ENCODE peak calls at places on chromosomes 13 and 19, in five cellular contexts. W, H, D, I and S are unnamed samples.

GRCh38 chr13:80924596-80924995 is 583.7 kb upstream of the SPRY2 start:
- DNase-seq in W (no peak), H (no peak), D (no peak), I (no peak), S (no peak)

GRCh38 chr13:109914111-109914510 is 127.7 kb upstream of the IRS2 start:
- DNase-seq in W (no peak), H (no peak), D (no peak), I (no peak), S (no peak)

GRCh38 chr19:19406878-19407639 is 1.6 kb downstream of the GATAD2A start:
- DNase-seq in W (no peak), H (no peak), D (peak), I (no peak), S (no peak)

GRCh38 chr13:76725211-76725610 is 161.0 kb downstream of the KCTD12 start:
- DNase-seq in W (no peak), H (no peak), D (no peak), I (no peak), S (no peak)

GRCh38 chr13:65911546-65912193 is 1318.5 kb downstream of the PCDH9 start:
- DNase-seq in W (no peak), H (no peak), D (no peak), I (no peak), S (no peak)

GRCh38 chr13:35648109-35648508 is 171.6 kb upstream of the MAB21L1 start:
- DNase-seq in W (no peak), H (no peak), D (no peak), I (no peak), S (no peak)

GRCh38 chr19:47487551-47488515 is 3.8 kb upstream of the KPTN start:
- DNase-seq in W (no peak), H (no peak), D (no peak), I (no peak), S (no peak)

GRCh38 chr19:45408830-45409593 is 2.6 kb downstream of the POLR1G start:
- DNase-seq in W (no peak), H (no peak), D (no peak), I (no peak), S (no peak)

GRCh38 chr13:31048521-31048920 is 113.2 kb downstream of the HSPH1 start:
- DNase-seq in W (no peak), H (no peak), D (no peak), I (no peak), S (no peak)

GRCh38 chr19:10393137-10393536 is 10.2 kb downstream of the CDC37 start:
- DNase-seq in W (no peak), H (no peak), D (no peak), I (no peak), S (no peak)

GRCh38 chr19:47001584-47001983 is 18.1 kb upstream of the NPAS1 start:
- DNase-seq in W (no peak), H (no peak), D (no peak), I (no peak), S (no peak)

GRCh38 chr13:36801035-36801434 is 18.0 kb upstream of the RFXAP start:
- DNase-seq in W (no peak), H (no peak), D (no peak), I (no peak), S (no peak)

GRCh38 chr13:21973437-21974125 is 302.7 kb downstream of the FGF9 start:
- DNase-seq in W (no peak), H (no peak), D (no peak), I (no peak), S (no peak)

GRCh38 chr19:51226068-51226467 is 1.2 kb downstream of the CD33 start:
- DNase-seq in W (no peak), H (no peak), D (no peak), I (no peak), S (no peak)

GRCh38 chr19:47848871-47849473 is 10.1 kb upstream of the TPRX2 start:
- DNase-seq in W (peak), H (peak), D (peak), I (no peak), S (peak)

GRCh38 chr13:31951215-31951678 is 80.3 kb upstream of the FRY start:
- DNase-seq in W (no peak), H (no peak), D (no peak), I (peak), S (no peak)

GRCh38 chr13:19791953-19792537 is 9.3 kb upstream of the PSPC1 start:
- DNase-seq in W (no peak), H (no peak), D (no peak), I (no peak), S (no peak)

GRCh38 chr19:34600366-34600765 is 76.6 kb downstream of the SCGB2B2 start:
- DNase-seq in W (no peak), H (no peak), D (no peak), I (peak), S (no peak)

GRCh38 chr19:33039815-33040214 is 24.9 kb downstream of the RHPN2 start:
- DNase-seq in W (no peak), H (no peak), D (no peak), I (no peak), S (no peak)

GRCh38 chr19:33035461-33035860 is 29.2 kb downstream of the RHPN2 start:
- DNase-seq in W (no peak), H (no peak), D (no peak), I (no peak), S (no peak)

GRCh38 chr19:33039108-33039599 is 25.5 kb downstream of the RHPN2 start:
- DNase-seq in W (no peak), H (no peak), D (peak), I (no peak), S (no peak)

DNA sequence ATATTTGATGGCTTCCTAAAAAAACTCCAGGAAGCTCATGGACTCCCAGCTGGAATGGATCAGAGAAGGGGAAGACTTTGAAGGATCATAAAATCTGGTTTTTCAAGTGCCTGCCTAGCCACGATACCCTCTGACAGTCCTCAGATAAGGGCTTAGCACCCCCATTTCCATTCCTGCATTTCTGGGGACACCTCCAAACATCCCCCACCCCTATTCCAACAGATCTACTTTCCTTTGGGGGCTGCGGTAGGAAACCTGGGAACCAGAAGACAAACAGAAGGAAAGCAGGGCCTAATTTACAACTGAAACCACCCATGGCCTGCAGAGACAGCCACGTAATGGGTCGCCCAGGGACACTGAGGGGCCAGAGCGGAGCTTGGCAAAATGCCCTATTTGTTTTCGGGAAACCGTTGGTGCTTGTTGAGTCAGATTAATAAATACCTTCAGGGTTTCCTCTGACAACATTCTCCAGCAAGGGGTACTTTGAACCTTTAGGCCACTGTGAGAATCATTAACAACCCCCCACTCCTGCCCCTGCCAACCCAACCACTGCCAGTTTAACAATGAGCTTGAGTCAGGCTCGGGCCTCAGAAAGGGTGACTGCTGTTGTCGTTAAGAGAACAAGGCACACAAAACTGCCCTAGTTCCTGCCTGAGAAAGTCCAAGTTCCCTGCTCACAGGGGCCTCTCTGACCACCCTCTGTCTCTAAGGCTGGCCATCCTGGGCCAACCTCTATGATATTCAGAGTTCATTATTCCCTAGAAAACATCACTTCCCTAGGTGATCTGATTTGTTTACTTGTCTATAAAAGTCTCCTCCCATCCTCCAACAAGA is 23.5 kb downstream of the RHPN2 start:
- DNase-seq in W (no peak), H (peak), D (peak), I (peak), S (no peak)
- TF ChIP-seq KDM1A in W (no peak), H (no peak), D (no peak), I (no peak), S (no peak)

DNA sequence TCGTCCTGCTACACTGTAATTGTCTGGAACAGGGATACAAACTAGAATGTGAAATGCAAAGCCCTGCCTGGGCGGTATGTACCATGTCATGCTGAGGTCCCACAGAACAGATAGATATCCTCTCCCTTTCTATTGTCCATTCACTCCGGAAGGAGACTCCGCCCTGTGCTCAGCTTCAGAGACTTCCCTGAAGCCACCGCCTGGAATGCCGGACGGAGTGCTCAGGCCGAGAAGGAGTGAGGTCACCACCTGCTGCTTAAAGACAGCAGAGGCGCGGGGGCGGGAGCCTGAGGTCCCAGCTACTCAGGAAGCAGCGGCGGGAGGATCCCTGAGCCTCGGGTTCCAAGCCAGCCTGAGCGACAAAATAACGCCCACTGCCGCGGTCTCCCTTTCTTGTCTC is 890 bp upstream of the ZNF611 start:
- DNase-seq in W (no peak), H (no peak), D (peak), I (no peak), S (peak)
- TF ChIP-seq KDM1A in W (no peak), H (no peak), D (no peak), I (no peak), S (no peak)

DNA sequence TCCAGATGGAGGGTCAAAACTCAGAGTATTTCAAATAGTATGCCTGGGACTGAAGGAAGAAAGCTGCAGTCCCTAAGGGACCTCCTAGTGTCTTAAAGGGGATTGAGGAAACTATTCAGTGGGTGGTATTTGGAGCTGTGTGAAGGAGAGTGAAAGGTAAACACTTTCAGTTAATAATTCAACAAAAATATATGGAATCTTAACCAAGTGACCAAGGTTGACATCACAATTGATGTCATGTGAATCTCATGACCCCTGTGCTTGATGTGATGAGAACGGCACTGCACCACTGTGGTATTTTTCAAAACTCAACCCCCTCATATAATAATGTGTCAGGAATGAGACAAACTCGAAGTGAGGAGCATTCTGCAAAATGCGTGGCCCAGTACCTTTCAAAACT is 553.7 kb downstream of the RFC3 start:
- DNase-seq in W (no peak), H (peak), D (no peak), I (no peak), S (no peak)
- TF ChIP-seq KDM1A in W (no peak), H (no peak), D (no peak), I (no peak), S (no peak)

GRCh38 chr13:70895599-70895998 is 787.3 kb upstream of the KLHL1 start:
- DNase-seq in W (no peak), H (no peak), D (peak), I (no peak), S (no peak)

GRCh38 chr13:70890289-70890688 is 782.0 kb upstream of the KLHL1 start:
- DNase-seq in W (no peak), H (no peak), D (peak), I (no peak), S (no peak)

GRCh38 chr13:70896136-70896535 is 787.9 kb upstream of the KLHL1 start:
- DNase-seq in W (no peak), H (no peak), D (no peak), I (no peak), S (no peak)

GRCh38 chr13:70894258-70894657 is 786.0 kb upstream of the KLHL1 start:
- DNase-seq in W (no peak), H (no peak), D (no peak), I (no peak), S (no peak)

DNA sequence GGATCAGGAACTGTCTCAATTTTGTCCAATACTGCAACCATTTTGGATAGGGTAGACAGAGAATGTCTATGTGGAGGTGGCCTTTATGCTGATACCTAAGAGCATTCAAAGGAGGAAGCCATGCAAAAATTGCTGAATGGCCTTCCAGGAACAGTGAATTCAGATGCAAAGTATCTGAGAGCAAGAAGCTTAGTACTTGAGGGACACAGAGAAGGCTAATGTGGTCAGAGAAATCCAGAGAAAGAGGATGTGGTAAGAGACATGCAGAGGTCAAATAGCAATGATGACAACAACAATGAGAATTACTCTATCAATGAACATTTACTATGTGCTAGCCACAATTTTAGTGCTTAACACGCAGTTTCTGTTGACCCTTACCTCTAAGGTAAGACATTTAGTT is 785.6 kb upstream of the KLHL1 start:
- DNase-seq in W (no peak), H (no peak), D (no peak), I (peak), S (no peak)
- TF ChIP-seq KDM1A in W (no peak), H (no peak), D (no peak), I (no peak), S (no peak)

GRCh38 chr13:25625361-25625760 is 253.6 kb downstream of the ATP8A2 start:
- DNase-seq in W (no peak), H (no peak), D (no peak), I (no peak), S (no peak)

DNA sequence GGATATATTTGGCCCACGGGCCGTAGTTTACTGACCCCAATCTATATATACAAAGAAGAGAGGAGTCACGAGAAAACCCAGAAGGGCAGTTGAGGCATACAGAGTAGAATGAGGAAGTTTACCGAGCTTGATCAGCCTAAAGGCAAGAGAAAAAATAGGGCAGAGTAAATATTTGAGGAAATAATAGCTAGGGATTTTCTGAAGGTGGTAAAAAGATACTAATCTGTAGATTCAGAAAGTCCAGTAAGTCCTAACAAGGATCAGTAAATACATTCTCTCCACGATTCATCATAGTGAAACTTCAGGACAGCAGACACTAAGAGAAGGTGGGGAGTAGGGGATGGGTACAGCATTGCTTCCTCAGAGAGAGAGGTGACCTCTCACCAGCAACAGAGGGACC is 248.1 kb downstream of the ATP8A2 start:
- DNase-seq in W (no peak), H (no peak), D (no peak), I (no peak), S (no peak)
- TF ChIP-seq KDM1A in W (no peak), H (no peak), D (no peak), I (no peak), S (no peak)

GRCh38 chr19:1205114-1206062 is at the start of gene STK11:
- DNase-seq in W (peak), H (peak), D (peak), I (peak), S (peak)

GRCh38 chr19:1206733-1207301 is 1.2 kb downstream of the STK11 start:
- DNase-seq in W (no peak), H (no peak), D (no peak), I (no peak), S (no peak)

GRCh38 chr19:1211494-1212234 is 6.1 kb downstream of the STK11 start:
- DNase-seq in W (peak), H (no peak), D (no peak), I (no peak), S (no peak)

GRCh38 chr19:1210227-1210538 is 4.6 kb downstream of the STK11 start:
- DNase-seq in W (no peak), H (no peak), D (no peak), I (no peak), S (no peak)

GRCh38 chr19:1206063-1206732 is 620 bp downstream of the STK11 start:
- DNase-seq in W (no peak), H (no peak), D (no peak), I (no peak), S (no peak)
- TF ChIP-seq KDM1A in W (no peak), H (no peak), D (no peak), I (no peak), S (no peak)

GRCh38 chr19:38655148-38655824 is 7.8 kb downstream of the ACTN4 start:
- DNase-seq in W (no peak), H (no peak), D (no peak), I (no peak), S (no peak)
- TF ChIP-seq KDM1A in W (no peak), H (no peak), D (no peak), I (no peak), S (no peak)

GRCh38 chr13:53012707-53013106 is 15.9 kb upstream of the OLFM4 start:
- DNase-seq in W (no peak), H (no peak), D (no peak), I (no peak), S (no peak)
- TF ChIP-seq KDM1A in W (no peak), H (no peak), D (no peak), I (no peak), S (no peak)